ENCODE peak calls at places on chromosome 7, in nine cellular contexts. E is OCI-LY7, Y is fibroblast of lung, I is GM12878, S is GM23248, Z is HCT116, L is A549, J is GM23338, W is IMR-90. P is an unnamed sample. For H3K4me1, the result is how much of the 10 kb centered on the place peaks cover.

GRCh38 chr7:26292768-26293560 is 1.3 kb downstream of the SNX10 start:
- DNase-seq in E (peak), I (no peak), Z (no peak), L (no peak), S (no peak), W (no peak), Y (no peak), J (peak), P (no peak)

GRCh38 chr7:140544278-140544896 is 65.1 kb upstream of the MKRN1 start:
- DNase-seq in Z (no peak), I (no peak), S (no peak), W (no peak), E (no peak), Y (no peak), L (no peak), J (no peak), P (no peak)

GRCh38 chr7:13988765-13989137 is 715 bp downstream of the ETV1 start:
- DNase-seq in E (no peak), S (peak), J (peak), W (peak), L (no peak), I (no peak), Y (peak), Z (no peak), P (no peak)

GRCh38 chr7:115183431-115184057 is 261.6 kb downstream of the MDFIC start:
- DNase-seq in I (no peak), Y (peak), Z (no peak), J (no peak), L (no peak), S (no peak), E (no peak), W (no peak), P (no peak)

GRCh38 chr7:25846722-25847121 is 305.3 kb upstream of the NFE2L3 start:
- DNase-seq in S (peak), L (no peak), J (no peak), I (no peak), Y (peak), E (no peak), Z (no peak), W (peak), P (no peak)

GRCh38 chr7:67100956-67101361 is 104.3 kb downstream of the TYW1 start:
- DNase-seq in E (no peak), I (no peak), L (no peak), S (no peak), Z (no peak), J (peak), W (no peak), Y (peak), P (no peak)

GRCh38 chr7:70072220-70072619 is 473.9 kb downstream of the AUTS2 start:
- DNase-seq in Y (peak), J (no peak), E (no peak), W (peak), L (no peak), Z (no peak), S (peak), I (no peak), P (no peak)

GRCh38 chr7:1940402-1940786 is 270.3 kb downstream of the ELFN1 start:
- DNase-seq in L (no peak), W (no peak), Z (no peak), J (no peak), S (peak), E (peak), I (peak), Y (peak), P (peak)

GRCh38 chr7:106659963-106660861 is 746 bp downstream of the CCDC71L start:
- DNase-seq in I (peak), Y (peak), Z (peak), L (peak), E (peak), W (peak), J (peak), S (peak), P (peak)

GRCh38 chr7:90262438-90262837 is 17.5 kb downstream of the CFAP69 start:
- DNase-seq in S (peak), Y (peak), L (peak), E (peak), W (peak), J (peak), Z (peak), I (no peak), P (peak)

GRCh38 chr7:1942704-1943294 is 272.7 kb downstream of the ELFN1 start:
- DNase-seq in S (no peak), Z (no peak), I (no peak), Y (no peak), E (no peak), J (no peak), L (no peak), W (no peak), P (no peak)

GRCh38 chr7:134289423-134289822 is 27.3 kb downstream of the SLC35B4 start:
- DNase-seq in Y (no peak), L (no peak), I (no peak), W (no peak), S (peak), E (no peak), Z (no peak), J (no peak), P (no peak)

GRCh38 chr7:42691030-42691639 is 220.7 kb downstream of the C7orf25 start:
- DNase-seq in E (peak), I (no peak), S (peak), Y (peak), J (peak), Z (peak), W (peak), L (peak), P (no peak)

GRCh38 chr7:141674702-141675101 is 27.3 kb downstream of the DENND11 start:
- DNase-seq in J (peak), W (no peak), L (no peak), I (no peak), Y (peak), Z (no peak), E (peak), S (no peak), P (peak)

GRCh38 chr7:69864283-69864682 is 266.0 kb downstream of the AUTS2 start:
- DNase-seq in S (peak), I (no peak), Y (no peak), E (no peak), W (no peak), J (no peak), L (no peak), Z (no peak), P (peak)

GRCh38 chr7:74206589-74207120 is 3.2 kb upstream of the LAT2 start:
- DNase-seq in J (peak), E (peak), I (no peak), Y (peak), L (peak), W (peak), Z (peak), S (peak), P (peak)

GRCh38 chr7:22178735-22179134 is 178.2 kb downstream of the RAPGEF5 start:
- DNase-seq in S (no peak), I (no peak), J (no peak), E (no peak), Z (no peak), Y (no peak), L (no peak), W (no peak), P (no peak)

GRCh38 chr7:105350906-105351305 is 37.8 kb downstream of the SRPK2 start:
- DNase-seq in E (no peak), L (no peak), Z (no peak), I (no peak), Y (no peak), J (no peak), S (no peak), W (no peak), P (no peak)

GRCh38 chr7:105354383-105354782 is 34.3 kb downstream of the SRPK2 start:
- DNase-seq in J (no peak), I (no peak), L (no peak), Z (no peak), W (no peak), E (no peak), S (peak), Y (no peak), P (no peak)

GRCh38 chr7:105353752-105354328 is 34.9 kb downstream of the SRPK2 start:
- DNase-seq in Z (no peak), Y (peak), W (no peak), L (no peak), S (peak), J (no peak), E (peak), I (no peak), P (peak)

GRCh38 chr7:105352018-105352612 is 36.6 kb downstream of the SRPK2 start:
- DNase-seq in S (peak), W (peak), Z (no peak), J (no peak), E (peak), L (no peak), Y (peak), I (peak), P (peak)

GRCh38 chr7:105352922-105353668 is 35.6 kb downstream of the SRPK2 start:
- DNase-seq in I (no peak), S (peak), E (no peak), Z (no peak), W (peak), L (no peak), J (no peak), Y (peak), P (no peak)
- H3K4me2 ChIP-seq in I (peak), S (peak), E (no peak), Z (no peak), W (no peak), L (no peak), J (no peak), Y (peak), P (peak)

DNA sequence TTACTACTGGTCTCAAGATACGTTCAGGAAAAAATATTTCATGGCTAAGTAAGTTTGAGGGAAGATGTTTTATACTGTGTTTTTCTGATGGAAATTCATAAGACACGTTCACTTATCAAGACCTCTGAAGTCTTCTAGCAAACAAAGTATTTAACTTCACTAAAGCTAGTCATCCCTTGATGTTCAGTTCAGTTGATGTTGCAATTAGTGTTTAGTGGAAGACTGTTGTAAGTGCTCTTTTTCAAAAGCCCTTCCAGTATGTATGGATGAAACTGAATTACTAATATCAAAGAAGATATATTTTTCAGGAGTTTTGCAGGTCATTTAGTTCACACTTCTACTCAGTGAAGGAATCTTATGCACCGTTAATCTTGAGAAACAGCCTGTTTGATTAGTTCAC is 25.1 kb downstream of the CUL1 start:
- DNase-seq in I (no peak), E (no peak), W (no peak), Y (no peak), S (peak), J (no peak), L (no peak), Z (no peak), P (no peak)
- H3K4me1 ChIP-seq in I (under half), E (under half), W (under half), Y (under half), S (under half), J (under half), L (under half), Z (under half), P (under half)

GRCh38 chr7:98970805-98971204 is 92.5 kb downstream of the TRRAP start:
- DNase-seq in S (no peak), W (no peak), L (no peak), E (no peak), J (no peak), Y (no peak), I (no peak), Z (no peak), P (peak)

GRCh38 chr7:98978672-98979071 is 100.3 kb downstream of the TRRAP start:
- DNase-seq in L (no peak), Y (no peak), J (no peak), W (no peak), E (no peak), S (no peak), Z (no peak), I (no peak), P (no peak)

GRCh38 chr7:98976396-98977185 is 98.3 kb downstream of the TRRAP start:
- DNase-seq in E (no peak), I (no peak), L (no peak), Z (no peak), W (no peak), S (no peak), J (no peak), Y (no peak), P (peak)

GRCh38 chr7:98974205-98974604 is 95.9 kb downstream of the TRRAP start:
- DNase-seq in L (no peak), W (no peak), S (no peak), E (no peak), J (no peak), Z (no peak), Y (no peak), I (no peak), P (no peak)

DNA sequence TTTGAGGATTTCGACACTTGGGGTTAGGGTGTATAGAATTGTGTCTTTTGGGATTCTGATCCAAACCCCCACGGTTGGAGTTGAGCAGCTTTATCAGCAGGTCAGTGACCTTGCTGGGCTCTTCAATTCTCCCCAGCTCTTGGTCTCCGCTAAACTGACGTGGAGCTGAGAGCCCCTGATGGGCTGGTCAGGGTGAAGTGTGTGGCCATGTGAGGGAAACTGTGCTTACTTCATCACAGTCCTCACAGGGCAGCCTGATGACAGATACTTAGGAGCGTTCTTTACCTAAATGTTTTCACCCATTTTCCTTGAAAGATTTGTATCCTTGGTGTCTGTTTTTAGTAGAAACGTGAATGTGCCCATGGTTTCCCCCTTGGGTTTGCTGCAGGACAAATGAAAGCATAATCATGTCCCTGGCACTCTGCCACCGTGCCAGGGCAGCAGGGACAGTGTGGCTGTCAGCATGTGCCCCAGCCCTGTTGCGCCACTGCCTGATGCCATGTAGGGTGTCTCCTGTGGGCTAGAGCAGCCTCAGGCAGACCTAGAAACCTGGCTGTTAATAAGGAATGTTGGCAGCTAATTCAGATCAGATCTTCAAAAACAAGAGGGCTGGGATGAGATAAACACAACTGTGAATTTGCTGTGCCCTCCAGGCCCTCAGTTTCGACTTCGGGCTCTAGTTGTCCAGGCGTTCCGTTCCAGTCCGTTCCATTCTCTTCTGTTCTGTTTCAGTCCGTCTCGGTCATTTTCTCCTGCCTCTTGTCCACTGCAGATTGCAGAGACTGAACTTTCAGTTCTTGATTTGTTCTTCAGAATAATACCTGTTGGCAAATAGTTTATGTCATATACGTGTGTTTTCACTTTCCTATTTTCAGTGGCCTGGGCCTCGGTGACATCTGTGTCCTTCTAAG is 96.8 kb downstream of the TRRAP start:
- DNase-seq in W (no peak), L (no peak), I (no peak), Z (no peak), Y (no peak), J (no peak), E (no peak), S (no peak), P (peak)
- H3K4me3 ChIP-seq in W (no peak), L (no peak), I (no peak), Z (no peak), Y (no peak), J (no peak), E (no peak), S (no peak), P (no peak)

DNA sequence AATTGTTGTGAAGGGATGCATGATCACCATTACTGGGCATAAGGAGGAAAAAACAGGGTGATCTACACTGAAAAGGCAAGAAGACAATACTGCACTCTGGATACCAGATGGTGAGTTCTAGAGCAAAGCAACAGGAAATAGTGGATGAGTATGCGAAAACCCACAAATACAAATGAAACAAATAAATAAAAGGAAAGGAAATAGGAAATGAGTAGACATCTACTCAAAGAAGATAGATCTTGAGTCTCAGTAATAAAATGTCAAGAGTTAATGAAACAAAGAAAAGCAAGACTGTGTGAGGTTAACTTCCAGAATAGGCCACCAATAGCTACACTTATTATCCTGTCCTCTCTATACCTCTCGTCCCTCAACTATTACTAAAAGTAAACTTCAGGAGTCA is 11.7 kb downstream of the ORC5 start:
- DNase-seq in I (no peak), J (no peak), E (no peak), W (peak), Z (no peak), L (no peak), Y (no peak), S (no peak), P (no peak)
- H3K4me2 ChIP-seq in I (no peak), J (no peak), E (no peak), W (no peak), Z (no peak), L (no peak), Y (no peak), S (no peak), P (no peak)

GRCh38 chr7:99309141-99309540 is 16.6 kb upstream of the ARPC1A start:
- DNase-seq in S (no peak), J (no peak), I (no peak), Z (no peak), Y (no peak), L (no peak), E (no peak), W (no peak), P (no peak)
- H3K4me1 ChIP-seq in S (under half), J (under half), I (under half), Z (under half), Y (under half), L (under half), E (under half), W (under half), P (under half)

GRCh38 chr7:7701513-7701912 is 16.9 kb downstream of the RPA3 start:
- DNase-seq in W (no peak), L (no peak), I (no peak), S (no peak), Z (no peak), J (no peak), E (no peak), Y (no peak), P (no peak)

GRCh38 chr7:7702826-7703225 is 15.6 kb downstream of the RPA3 start:
- DNase-seq in I (no peak), J (no peak), E (no peak), L (no peak), Z (no peak), W (peak), S (peak), Y (no peak), P (no peak)

GRCh38 chr7:7698930-7699329 is 19.5 kb downstream of the RPA3 start:
- DNase-seq in Y (no peak), E (no peak), S (no peak), J (no peak), L (no peak), W (no peak), I (no peak), Z (no peak), P (no peak)

GRCh38 chr7:7699370-7699769 is 19.0 kb downstream of the RPA3 start:
- DNase-seq in Y (no peak), Z (no peak), L (no peak), J (no peak), I (no peak), S (no peak), E (no peak), W (no peak), P (no peak)

GRCh38 chr7:7699970-7700369 is 18.4 kb downstream of the RPA3 start:
- DNase-seq in Z (no peak), I (no peak), S (no peak), W (no peak), J (no peak), E (no peak), Y (no peak), L (no peak), P (no peak)
- H3K4me3 ChIP-seq in Z (no peak), I (no peak), S (no peak), W (no peak), J (no peak), E (no peak), Y (no peak), L (no peak), P (no peak)

DNA sequence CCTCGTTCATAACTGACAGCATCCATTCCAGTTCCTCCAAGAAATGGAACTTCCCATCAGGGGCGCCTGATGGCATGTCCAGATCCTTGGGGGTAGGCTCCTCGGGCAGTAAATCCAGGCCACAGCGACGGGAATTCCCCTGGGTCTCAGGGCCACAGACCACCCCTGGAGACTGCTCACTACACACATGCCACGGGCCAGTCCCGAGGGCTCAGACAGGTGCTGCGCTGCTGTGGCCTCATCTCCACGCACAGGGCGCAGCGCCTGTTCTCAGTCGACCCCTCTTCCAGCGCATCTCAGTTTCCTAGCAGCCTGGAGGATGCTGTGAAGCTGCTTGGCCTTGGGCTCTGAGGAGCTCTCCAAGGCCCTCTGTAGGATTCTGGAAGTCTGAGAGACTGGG is 473.5 kb upstream of the FOXK1 start:
- DNase-seq in I (no peak), J (no peak), W (no peak), Z (no peak), S (no peak), E (no peak), L (no peak), Y (no peak), P (peak)
- H3K4me2 ChIP-seq in I (no peak), J (no peak), W (no peak), Z (no peak), S (no peak), E (no peak), L (no peak), Y (no peak), P (no peak)

GRCh38 chr7:64774204-64774842 is 19.9 kb upstream of the ZNF138 start:
- DNase-seq in Z (no peak), I (no peak), Y (no peak), J (no peak), S (no peak), L (no peak), W (no peak), E (peak), P (no peak)

GRCh38 chr7:64768824-64769223 is 25.4 kb upstream of the ZNF138 start:
- DNase-seq in Z (no peak), L (no peak), S (no peak), W (no peak), I (no peak), Y (no peak), J (no peak), E (no peak), P (no peak)
- H3K4me1 ChIP-seq in Z (under half), L (under half), S (under half), W (under half), I (under half), Y (under half), J (under half), E (under half), P (under half)